ENCODE peak calls at places on chromosomes 2 and 18, in nine cellular contexts. K is HCT116, H is IMR-90, Q is A549, R is stomach, G is GM12878, O is transverse colon, U is adrenal gland, Y is H54. P is an unnamed sample.

GRCh38 chr2:96427917-96428316 is 77.2 kb downstream of the NEURL3 start:
- DNase-seq in K (peak; percentile 90), H (peak; percentile 70), Q (peak; percentile 83), R (no peak), G (no peak), O (no peak), U (no peak), Y (peak; percentile 58), P (no peak)

GRCh38 chr2:223969856-223970255 is 12.6 kb downstream of the MRPL44 start:
- DNase-seq in K (no peak), H (peak; percentile 12), Q (no peak), R (no peak), G (no peak), O (no peak), U (no peak), Y (no peak), P (peak; percentile 22)

GRCh38 chr2:233247744-233248143 is 3.7 kb upstream of the ATG16L1 start:
- DNase-seq in K (peak; percentile 97), H (peak; percentile 34), Q (peak; percentile 89), R (no peak), G (no peak), O (no peak), U (no peak), Y (peak; percentile 57), P (peak; percentile 73)

GRCh38 chr2:43050866-43051265 is 175.5 kb downstream of the ZFP36L2 start:
- DNase-seq in K (no peak), H (no peak), Q (no peak), R (peak; percentile 45), G (no peak), O (no peak), U (no peak), Y (no peak), P (no peak)

GRCh38 chr2:33620-34019 is 12.7 kb downstream of the FAM110C start:
- DNase-seq in K (peak; percentile 79), H (no peak), Q (no peak), R (peak; percentile 61), G (no peak), O (peak; percentile 68), U (no peak), Y (no peak), P (no peak)

GRCh38 chr2:102060047-102060446 is 68.3 kb downstream of the IL1R2 start:
- DNase-seq in K (no peak), H (no peak), Q (no peak), R (no peak), G (no peak), O (no peak), U (no peak), Y (no peak), P (no peak)

GRCh38 chr2:84888401-84889276 is 7.8 kb upstream of the TRABD2A start:
- DNase-seq in K (no peak), H (peak; percentile 83), Q (no peak), R (no peak), G (peak; percentile 70), O (peak; percentile 52), U (no peak), Y (no peak), P (peak; percentile 26)

GRCh38 chr2:47747878-47748277 is 35.1 kb upstream of the MSH6 start:
- DNase-seq in K (no peak), H (no peak), Q (no peak), R (no peak), G (no peak), O (no peak), U (no peak), Y (no peak), P (no peak)

GRCh38 chr2:67448648-67449047 is 51.5 kb downstream of the ETAA1 start:
- DNase-seq in K (no peak), H (no peak), Q (no peak), R (no peak), G (no peak), O (no peak), U (no peak), Y (no peak), P (no peak)

GRCh38 chr2:228180126-228181097 is 1.1 kb downstream of the SPHKAP start:
- DNase-seq in K (no peak), H (no peak), Q (peak; percentile 12), R (no peak), G (no peak), O (no peak), U (no peak), Y (no peak), P (no peak)

GRCh38 chr2:136305517-136306192 is 187.7 kb upstream of the CXCR4 start:
- DNase-seq in K (no peak), H (no peak), Q (peak; percentile 10), R (no peak), G (no peak), O (no peak), U (no peak), Y (no peak), P (no peak)

GRCh38 chr2:237892936-237893595 is 33.6 kb downstream of the RAMP1 start:
- DNase-seq in K (no peak), H (no peak), Q (no peak), R (no peak), G (no peak), O (no peak), U (no peak), Y (no peak), P (no peak)

DNA sequence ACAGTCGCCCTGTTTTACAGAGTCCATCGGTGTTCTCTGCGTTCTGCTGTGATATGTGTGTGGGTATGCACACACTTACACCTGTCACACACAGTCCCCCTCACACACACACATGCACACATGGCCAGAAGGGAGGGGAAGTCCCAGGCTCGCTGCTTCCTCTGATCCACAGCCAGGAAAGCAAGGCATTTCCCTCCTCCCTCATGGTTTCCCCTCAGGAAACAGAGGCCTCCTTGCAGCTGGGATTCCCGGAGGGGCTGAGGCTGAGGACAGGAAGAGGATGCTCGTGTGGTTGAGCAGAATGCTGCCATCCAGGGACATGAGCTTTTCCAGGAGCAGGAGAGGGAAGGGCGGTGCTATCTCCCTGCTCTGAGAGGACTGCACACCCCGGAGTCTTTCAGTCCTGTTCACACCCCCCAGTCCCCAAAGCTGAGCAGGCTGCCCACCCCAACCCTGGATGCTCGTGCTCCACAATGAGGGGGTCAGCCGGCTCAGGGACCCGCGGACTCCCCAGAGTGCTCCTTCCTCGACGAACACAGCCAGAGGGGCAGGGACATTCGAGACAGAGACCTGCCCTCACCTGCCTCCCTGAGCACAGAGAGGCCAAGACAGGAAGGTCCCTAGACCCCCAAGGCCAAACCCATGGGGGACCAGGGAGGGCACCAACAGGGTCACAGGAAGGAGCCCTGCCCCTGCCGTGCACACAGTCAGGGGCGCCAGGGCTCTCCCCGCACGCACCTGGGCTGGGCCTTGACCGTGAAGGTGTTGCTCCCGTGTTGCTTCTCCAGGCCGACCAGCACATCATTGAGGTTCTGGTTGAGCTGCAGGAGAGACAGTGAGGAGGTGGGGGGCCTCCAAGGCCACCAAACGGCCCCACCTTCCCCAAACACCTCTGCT is 45.3 kb downstream of the BIN1 start:
- DNase-seq in K (no peak), H (peak; percentile 57), Q (no peak), R (no peak), G (no peak), O (no peak), U (no peak), Y (no peak), P (no peak)
- TF ChIP-seq POLR2A in K (no peak), H (no peak), Q (no peak), R (no peak), G (no peak), O (no peak), U (no peak), Y (no peak), P (no peak)

GRCh38 chr2:161139098-161139987 is 20.9 kb upstream of the TANK start:
- DNase-seq in K (no peak), H (peak; percentile 74), Q (no peak), R (no peak), G (no peak), O (no peak), U (no peak), Y (no peak), P (peak; percentile 50)

GRCh38 chr2:161136194-161136593 is 24.0 kb upstream of the TANK start:
- DNase-seq in K (no peak), H (no peak), Q (peak; percentile 17), R (no peak), G (no peak), O (no peak), U (no peak), Y (no peak), P (no peak)

GRCh38 chr2:161138429-161138828 is 21.8 kb upstream of the TANK start:
- DNase-seq in K (no peak), H (no peak), Q (no peak), R (no peak), G (no peak), O (no peak), U (no peak), Y (no peak), P (peak; percentile 3)

GRCh38 chr2:161134547-161135518 is 25.4 kb upstream of the TANK start:
- DNase-seq in K (peak; percentile 56), H (no peak), Q (peak; percentile 58), R (peak; percentile 39), G (no peak), O (no peak), U (no peak), Y (peak; percentile 23), P (no peak)

DNA sequence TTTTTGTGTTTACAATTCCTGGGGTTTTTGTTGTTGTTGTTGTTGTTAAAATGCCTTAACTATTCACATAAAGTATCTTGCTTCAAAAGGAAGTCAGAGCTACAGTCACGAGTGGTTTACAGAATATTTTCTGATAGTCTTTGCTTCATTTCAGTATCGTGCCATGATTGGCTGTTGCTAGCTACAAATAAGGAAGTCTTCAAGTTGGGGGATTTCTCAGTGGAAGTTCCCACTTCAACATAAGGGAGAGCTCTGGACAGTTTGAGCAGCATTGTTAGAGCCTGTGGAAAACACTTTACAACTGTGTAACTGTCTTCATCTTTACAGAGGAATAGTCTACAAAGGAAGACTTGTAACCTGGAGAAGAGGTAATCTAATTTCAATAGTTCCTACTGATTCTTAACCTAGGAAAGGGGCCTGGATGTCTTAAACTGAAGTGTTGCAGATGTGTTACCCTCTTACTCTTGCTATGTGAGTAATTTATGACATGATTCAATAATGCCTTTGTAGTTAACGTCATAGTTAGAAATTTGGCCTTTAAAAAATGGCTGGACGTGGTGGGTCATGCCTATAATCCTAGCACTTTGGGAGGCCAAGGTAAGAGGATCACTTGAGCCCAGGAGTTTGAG is 23.4 kb upstream of the TANK start:
- DNase-seq in K (peak; percentile 44), H (peak; percentile 69), Q (peak; percentile 76), R (no peak), G (peak; percentile 87), O (no peak), U (no peak), Y (no peak), P (peak; percentile 24)
- TF ChIP-seq POLR2A in K (no peak), H (no peak), Q (no peak), R (no peak), G (peak; percentile 56), O (peak; percentile 54), U (no peak), Y (no peak), P (peak; percentile 58)

GRCh38 chr18:76528477-76529432 is 33.7 kb upstream of the ZNF516 start:
- DNase-seq in K (no peak), H (peak; percentile 83), Q (no peak), R (peak; percentile 46), G (peak; percentile 13), O (peak; percentile 24), U (peak; percentile 49), Y (no peak), P (peak; percentile 25)
- TF ChIP-seq POLR2A in K (no peak), H (no peak), Q (no peak), R (no peak), G (no peak), O (no peak), U (peak; percentile 14), Y (no peak), P (no peak)

DNA sequence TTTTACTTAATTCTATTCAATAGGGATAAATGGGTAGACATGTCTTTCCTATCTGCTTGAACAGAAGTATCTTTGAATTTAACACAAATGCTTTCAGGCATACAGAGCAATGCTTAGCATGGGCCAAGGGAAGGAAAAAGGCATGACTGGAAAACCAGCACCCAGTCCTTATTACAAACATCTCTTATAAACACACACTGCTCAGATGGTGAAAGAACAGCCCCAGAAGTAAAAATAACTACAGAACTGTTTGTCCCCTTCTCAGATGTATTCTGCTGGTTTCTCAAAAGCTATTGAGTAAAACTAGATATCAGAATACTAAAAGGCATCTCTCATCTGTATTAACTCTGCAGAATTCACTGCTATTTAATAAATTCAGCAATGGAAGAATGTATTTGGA is 4.5 kb upstream of the THNSL2 start:
- DNase-seq in K (no peak), H (no peak), Q (no peak), R (no peak), G (no peak), O (no peak), U (no peak), Y (no peak), P (no peak)
- TF ChIP-seq POLR2A in K (no peak), H (no peak), Q (no peak), R (no peak), G (no peak), O (no peak), U (no peak), Y (no peak), P (no peak)

P was measured in erythroblast.